ENCODE peak calls at places on chromosomes 3 and 15, in seven cellular contexts. V, K, B, M, J, D and C are unnamed samples.
A peak's percentile ranks its signal among the peaks of the same experiment; 100 is the strongest.

GRCh38 chr15:68434021-68434420 is 2.1 kb upstream of the ITGA11 start:
- DNase-seq in V (no peak), K (no peak), B (no peak), M (no peak), J (no peak), D (no peak), C (no peak)

GRCh38 chr3:128319107-128319506 is 147.6 kb downstream of the DNAJB8 start:
- DNase-seq in V (no peak), K (no peak), B (no peak), M (no peak), J (no peak), D (no peak), C (no peak)

GRCh38 chr3:48039487-48040190 is 23.4 kb upstream of the MAP4 start:
- DNase-seq in V (no peak), K (no peak), B (no peak), M (no peak), J (no peak), D (no peak), C (no peak)

GRCh38 chr15:101723161-101723873 is 956 bp downstream of the TARS3 start:
- DNase-seq in V (no peak), K (no peak), B (no peak), M (peak; percentile 6), J (peak; percentile 1), D (peak; percentile 10), C (peak; percentile 17)

GRCh38 chr15:74835312-74835823 is 7.6 kb downstream of the ULK3 start:
- DNase-seq in V (no peak), K (peak; percentile 76), B (peak; percentile 76), M (peak; percentile 34), J (no peak), D (peak; percentile 67), C (peak; percentile 72)

GRCh38 chr3:50246517-50246954 is 10.5 kb downstream of the GNAI2 start:
- DNase-seq in V (no peak), K (no peak), B (no peak), M (peak; percentile 69), J (no peak), D (no peak), C (no peak)

GRCh38 chr3:194312186-194312742 is 38.9 kb downstream of the CPN2 start:
- DNase-seq in V (no peak), K (no peak), B (no peak), M (no peak), J (no peak), D (no peak), C (no peak)

GRCh38 chr3:27713066-27713400 is 9.1 kb downstream of the EOMES start:
- DNase-seq in V (no peak), K (no peak), B (no peak), M (no peak), J (no peak), D (peak; percentile 49), C (peak; percentile 34)

GRCh38 chr15:58467121-58467721 is 35.4 kb downstream of the LIPC start:
- DNase-seq in V (peak; percentile 65), K (no peak), B (peak; percentile 51), M (no peak), J (peak; percentile 48), D (peak; percentile 41), C (peak; percentile 36)

GRCh38 chr3:25782938-25783660 is at the start of gene NGLY1:
- DNase-seq in V (peak; percentile 77), K (peak; percentile 94), B (peak; percentile 89), M (peak; percentile 80), J (no peak), D (peak; percentile 78), C (peak; percentile 74)

GRCh38 chr3:123692041-123692440 is 107.2 kb upstream of the HACD2 start:
- DNase-seq in V (no peak), K (no peak), B (no peak), M (no peak), J (no peak), D (no peak), C (no peak)

GRCh38 chr3:197730200-197730599 is 6.5 kb downstream of the RUBCN start:
- DNase-seq in V (no peak), K (no peak), B (no peak), M (no peak), J (no peak), D (no peak), C (no peak)

GRCh38 chr15:94164202-94164807 is 67.1 kb upstream of the MCTP2 start:
- DNase-seq in V (peak; percentile 1), K (peak; percentile 36), B (peak; percentile 76), M (peak; percentile 36), J (peak; percentile 10), D (peak; percentile 3), C (peak; percentile 7)

GRCh38 chr15:65361708-65362459 is 15.9 kb downstream of the IGDCC3 start:
- DNase-seq in V (no peak), K (no peak), B (no peak), M (no peak), J (no peak), D (no peak), C (no peak)

GRCh38 chr3:135895734-135896121 is 69.8 kb upstream of the PPP2R3A start:
- DNase-seq in V (no peak), K (no peak), B (no peak), M (no peak), J (no peak), D (no peak), C (no peak)

GRCh38 chr3:140595295-140595694 is 82.6 kb upstream of the TRIM42 start:
- DNase-seq in V (no peak), K (peak; percentile 30), B (no peak), M (no peak), J (no peak), D (no peak), C (no peak)

GRCh38 chr3:52487050-52487787 is 7.9 kb upstream of the STAB1 start:
- DNase-seq in V (no peak), K (no peak), B (no peak), M (no peak), J (no peak), D (no peak), C (no peak)

GRCh38 chr15:42695527-42696071 is 41.3 kb downstream of the CDAN1 start:
- DNase-seq in V (no peak), K (no peak), B (no peak), M (no peak), J (no peak), D (no peak), C (no peak)

GRCh38 chr3:45592830-45593707 is 1.5 kb upstream of the LIMD1 start:
- DNase-seq in V (peak; percentile 92), K (peak; percentile 96), B (peak; percentile 83), M (peak; percentile 59), J (peak; percentile 31), D (peak; percentile 83), C (peak; percentile 88)

GRCh38 chr15:77185242-77185785 is 114.4 kb upstream of the TSPAN3 start:
- DNase-seq in V (no peak), K (no peak), B (no peak), M (no peak), J (no peak), D (no peak), C (no peak)

GRCh38 chr3:150220041-150220440 is 188.1 kb upstream of the TSC22D2 start:
- DNase-seq in V (no peak), K (no peak), B (no peak), M (no peak), J (no peak), D (no peak), C (no peak)